ENCODE peak calls at places on chromosomes 5 and 9, in four cellular contexts. One of them, this sample, is unnamed.

GRCh38 chr5:125277494-125278154 is 531.2 kb upstream of the ZNF608 start:
- DNase-seq in neuronal stem cell: no peak
- DNase-seq in IMR-90: peak; percentile 94
- DNase-seq in mesenchymal stem cell: peak; percentile 67
- DNase-seq in this sample: peak; percentile 7

GRCh38 chr5:16577677-16578076 is 39.1 kb downstream of the RETREG1 start:
- DNase-seq in neuronal stem cell: no peak
- DNase-seq in IMR-90: no peak
- DNase-seq in mesenchymal stem cell: no peak
- DNase-seq in this sample: no peak

GRCh38 chr9:135241381-135242380 is 154.2 kb downstream of the OLFM1 start:
- DNase-seq in neuronal stem cell: no peak
- DNase-seq in IMR-90: no peak
- DNase-seq in mesenchymal stem cell: no peak
- DNase-seq in this sample: no peak

GRCh38 chr5:32507738-32508434 is 63.3 kb upstream of the ZFR start:
- DNase-seq in neuronal stem cell: no peak
- DNase-seq in IMR-90: peak; percentile 95
- DNase-seq in mesenchymal stem cell: no peak
- DNase-seq in this sample: peak; percentile 57

GRCh38 chr5:171705036-171705435 is 80.6 kb upstream of the SMIM23 start:
- DNase-seq in neuronal stem cell: no peak
- DNase-seq in IMR-90: no peak
- DNase-seq in mesenchymal stem cell: no peak
- DNase-seq in this sample: no peak

GRCh38 chr5:96091874-96092273 is 130.2 kb upstream of the ELL2 start:
- DNase-seq in neuronal stem cell: no peak
- DNase-seq in IMR-90: no peak
- DNase-seq in mesenchymal stem cell: no peak
- DNase-seq in this sample: no peak

GRCh38 chr9:2623866-2624682 is 2.5 kb downstream of the VLDLR start:
- DNase-seq in neuronal stem cell: no peak
- DNase-seq in IMR-90: no peak
- DNase-seq in mesenchymal stem cell: no peak
- DNase-seq in this sample: peak; percentile 44

GRCh38 chr5:72480836-72481235 is 26.4 kb downstream of the ZNF366 start:
- DNase-seq in neuronal stem cell: no peak
- DNase-seq in IMR-90: no peak
- DNase-seq in mesenchymal stem cell: no peak
- DNase-seq in this sample: no peak

GRCh38 chr9:124781967-124782660 is 5.2 kb downstream of the OLFML2A start:
- DNase-seq in neuronal stem cell: no peak
- DNase-seq in IMR-90: no peak
- DNase-seq in mesenchymal stem cell: no peak
- DNase-seq in this sample: no peak

GRCh38 chr9:124778575-124779367 is 1.8 kb downstream of the OLFML2A start:
- DNase-seq in neuronal stem cell: no peak
- DNase-seq in IMR-90: no peak
- DNase-seq in mesenchymal stem cell: no peak
- DNase-seq in this sample: no peak

GRCh38 chr9:124780757-124781151 is 3.8 kb downstream of the OLFML2A start:
- DNase-seq in neuronal stem cell: no peak
- DNase-seq in IMR-90: no peak
- DNase-seq in mesenchymal stem cell: no peak
- DNase-seq in this sample: no peak

GRCh38 chr9:124779368-124780059 is 2.6 kb downstream of the OLFML2A start:
- DNase-seq in neuronal stem cell: no peak
- DNase-seq in IMR-90: peak; percentile 98
- DNase-seq in mesenchymal stem cell: peak; percentile 88
- DNase-seq in this sample: no peak

DNA sequence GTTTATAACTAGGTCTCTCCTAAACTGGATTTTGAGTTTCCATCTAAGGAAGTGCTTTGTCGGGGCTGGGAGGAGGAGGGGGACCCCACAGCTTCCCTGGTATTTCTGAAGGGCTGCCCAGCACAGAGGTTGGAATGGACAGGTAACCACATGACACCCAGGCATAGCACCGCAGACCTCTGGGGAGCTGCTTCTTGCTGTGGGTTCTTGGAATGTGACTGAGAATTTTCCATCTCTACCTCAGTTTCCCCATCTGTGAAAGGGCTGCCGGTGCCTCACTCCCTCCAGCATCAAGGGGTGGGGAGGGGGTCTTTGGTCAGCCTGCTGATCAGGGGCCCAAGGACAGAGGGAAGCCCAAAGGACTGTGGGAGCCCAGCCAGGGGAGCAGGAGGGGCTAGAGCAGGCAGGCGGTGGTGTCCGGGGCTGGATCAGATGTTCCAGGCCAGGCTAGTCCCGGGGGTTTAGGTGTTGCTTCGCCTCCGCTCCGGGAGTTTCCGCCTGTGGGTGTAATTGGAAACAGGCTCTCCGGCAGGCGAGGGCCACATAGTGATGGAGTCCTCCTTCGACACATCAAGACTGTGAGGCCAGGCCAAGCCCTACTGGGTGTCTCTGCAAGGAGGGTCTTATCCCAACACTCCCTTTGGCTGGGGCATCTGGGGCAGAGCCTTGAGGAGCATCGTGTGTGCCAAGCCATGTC is 3.3 kb downstream of the OLFML2A start:
- DNase-seq in neuronal stem cell: no peak
- DNase-seq in IMR-90: no peak
- DNase-seq in mesenchymal stem cell: no peak
- DNase-seq in this sample: no peak
- H2AK5ac ChIP-seq in neuronal stem cell: peak overlapping the region; percentile 72
- H2AK5ac ChIP-seq in IMR-90: peak overlapping the region; percentile 96
- H2AK5ac ChIP-seq in mesenchymal stem cell: peak overlapping the region; percentile 52
- H2AK5ac ChIP-seq in this sample: peak overlapping the region; percentile 53

DNA sequence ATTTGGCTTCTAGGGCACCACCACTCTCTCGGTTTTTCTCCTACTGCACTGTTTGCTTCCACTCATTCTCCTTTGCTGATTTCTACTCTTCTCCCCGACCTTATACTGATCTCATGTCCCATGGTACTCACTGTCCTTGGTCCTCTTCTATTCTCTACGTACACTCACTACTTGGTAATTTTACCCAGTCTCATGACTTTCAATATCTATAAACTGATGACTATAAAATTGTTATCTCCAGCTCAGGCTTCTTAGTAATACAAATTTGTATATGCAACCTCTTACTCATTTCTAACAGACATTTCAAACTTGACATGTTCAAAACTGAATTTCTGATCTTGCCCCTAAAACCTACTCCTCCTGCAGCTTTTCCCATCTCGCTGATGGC is 4.1 kb downstream of the RAPGEF6 start:
- DNase-seq in neuronal stem cell: no peak
- DNase-seq in IMR-90: peak; percentile 56
- DNase-seq in mesenchymal stem cell: no peak
- DNase-seq in this sample: no peak
- H3K4me3 ChIP-seq in neuronal stem cell: no peak overlapping the region
- H3K4me3 ChIP-seq in IMR-90: no peak overlapping the region
- H3K4me3 ChIP-seq in mesenchymal stem cell: no peak overlapping the region
- H3K4me3 ChIP-seq in this sample: no peak overlapping the region

DNA sequence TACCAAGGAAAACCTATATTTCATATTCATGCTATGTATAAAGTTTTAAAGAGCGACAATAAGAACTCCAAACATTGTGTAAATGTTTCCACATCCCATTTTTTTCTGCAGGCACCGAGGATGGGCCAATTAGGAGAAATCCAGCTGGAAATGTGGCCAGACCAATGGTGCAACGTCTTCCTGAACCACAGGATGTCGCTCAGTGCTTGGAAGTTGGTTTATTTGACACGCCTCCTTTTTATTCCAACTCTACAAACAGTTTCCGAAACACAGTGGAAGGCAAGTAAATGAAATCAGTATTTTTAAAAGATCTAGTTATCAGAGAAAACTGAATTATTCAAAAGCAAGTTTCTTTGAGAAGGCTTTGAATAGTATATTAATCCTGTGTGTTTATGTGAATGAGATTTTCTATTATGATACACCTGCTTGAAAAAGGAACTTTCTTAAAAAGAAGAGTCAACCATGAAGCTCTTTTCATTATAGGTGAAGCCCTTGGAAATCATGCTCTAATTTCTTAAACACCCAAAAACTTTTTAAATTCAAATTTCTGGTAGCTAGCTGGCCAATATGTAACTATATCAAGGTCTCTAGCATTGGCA is 9.1 kb downstream of the TYRP1 start:
- DNase-seq in neuronal stem cell: peak; percentile 39
- DNase-seq in IMR-90: peak; percentile 70
- DNase-seq in mesenchymal stem cell: peak; percentile 87
- DNase-seq in this sample: no peak
- H3K14ac ChIP-seq in neuronal stem cell: no peak overlapping the region
- H3K14ac ChIP-seq in IMR-90: no peak overlapping the region
- H3K14ac ChIP-seq in mesenchymal stem cell: no peak overlapping the region
- H3K14ac ChIP-seq in this sample: no peak overlapping the region

GRCh38 chr5:178118345-178118744 is 5.0 kb downstream of the N4BP3 start:
- DNase-seq in neuronal stem cell: no peak
- DNase-seq in IMR-90: no peak
- DNase-seq in mesenchymal stem cell: no peak
- DNase-seq in this sample: no peak
- H2AK5ac ChIP-seq in neuronal stem cell: peak overlapping the region; percentile 92
- H2AK5ac ChIP-seq in IMR-90: no peak overlapping the region
- H2AK5ac ChIP-seq in mesenchymal stem cell: no peak overlapping the region
- H2AK5ac ChIP-seq in this sample: no peak overlapping the region

DNA sequence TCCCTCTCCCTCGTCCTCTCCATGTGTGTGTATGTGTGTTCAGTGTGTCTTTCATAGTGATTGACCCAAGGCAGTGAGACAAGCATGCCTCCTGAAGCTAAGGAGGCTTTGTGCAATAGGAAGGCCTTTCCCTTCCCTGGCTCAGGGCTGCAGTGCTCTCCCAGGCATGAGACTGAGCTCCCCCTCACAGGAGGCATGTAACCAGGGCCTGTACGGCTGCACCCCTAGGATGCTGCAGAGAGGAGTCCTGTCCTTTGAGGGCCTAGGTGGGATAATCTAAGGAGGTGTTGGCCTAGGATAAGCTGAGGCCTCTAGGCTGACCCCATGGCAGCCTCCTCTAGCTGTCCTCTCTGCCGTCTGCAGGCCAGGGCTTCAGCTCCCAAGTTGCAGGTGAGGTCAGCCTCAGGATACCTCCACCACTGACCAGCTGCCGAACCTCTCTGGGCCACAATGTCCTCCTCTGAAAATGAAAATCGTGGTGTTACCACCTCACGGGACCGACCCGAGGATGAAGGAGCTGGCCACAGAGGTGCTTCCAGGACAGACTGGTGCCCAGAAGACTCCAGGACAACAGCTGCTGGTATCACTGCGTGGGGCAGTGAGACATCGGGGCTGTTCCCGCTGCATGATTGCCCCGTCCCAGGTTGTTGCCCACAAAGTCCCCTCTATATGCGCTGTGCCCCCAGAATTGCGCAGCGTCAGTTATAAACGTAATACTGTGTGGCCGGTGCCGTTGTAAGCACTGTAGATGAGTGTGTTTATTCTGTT is 129.6 kb downstream of the BARX1 start:
- DNase-seq in neuronal stem cell: no peak
- DNase-seq in IMR-90: no peak
- DNase-seq in mesenchymal stem cell: no peak
- DNase-seq in this sample: no peak
- H3K4me3 ChIP-seq in neuronal stem cell: no peak overlapping the region
- H3K4me3 ChIP-seq in IMR-90: no peak overlapping the region
- H3K4me3 ChIP-seq in mesenchymal stem cell: no peak overlapping the region
- H3K4me3 ChIP-seq in this sample: no peak overlapping the region

GRCh38 chr9:89849096-89849495 is 244.3 kb downstream of the GADD45G start:
- DNase-seq in neuronal stem cell: no peak
- DNase-seq in IMR-90: no peak
- DNase-seq in mesenchymal stem cell: no peak
- DNase-seq in this sample: no peak
- H3K14ac ChIP-seq in neuronal stem cell: no peak overlapping the region
- H3K14ac ChIP-seq in IMR-90: no peak overlapping the region
- H3K14ac ChIP-seq in mesenchymal stem cell: peak overlapping the region; percentile 19
- H3K14ac ChIP-seq in this sample: no peak overlapping the region

DNA sequence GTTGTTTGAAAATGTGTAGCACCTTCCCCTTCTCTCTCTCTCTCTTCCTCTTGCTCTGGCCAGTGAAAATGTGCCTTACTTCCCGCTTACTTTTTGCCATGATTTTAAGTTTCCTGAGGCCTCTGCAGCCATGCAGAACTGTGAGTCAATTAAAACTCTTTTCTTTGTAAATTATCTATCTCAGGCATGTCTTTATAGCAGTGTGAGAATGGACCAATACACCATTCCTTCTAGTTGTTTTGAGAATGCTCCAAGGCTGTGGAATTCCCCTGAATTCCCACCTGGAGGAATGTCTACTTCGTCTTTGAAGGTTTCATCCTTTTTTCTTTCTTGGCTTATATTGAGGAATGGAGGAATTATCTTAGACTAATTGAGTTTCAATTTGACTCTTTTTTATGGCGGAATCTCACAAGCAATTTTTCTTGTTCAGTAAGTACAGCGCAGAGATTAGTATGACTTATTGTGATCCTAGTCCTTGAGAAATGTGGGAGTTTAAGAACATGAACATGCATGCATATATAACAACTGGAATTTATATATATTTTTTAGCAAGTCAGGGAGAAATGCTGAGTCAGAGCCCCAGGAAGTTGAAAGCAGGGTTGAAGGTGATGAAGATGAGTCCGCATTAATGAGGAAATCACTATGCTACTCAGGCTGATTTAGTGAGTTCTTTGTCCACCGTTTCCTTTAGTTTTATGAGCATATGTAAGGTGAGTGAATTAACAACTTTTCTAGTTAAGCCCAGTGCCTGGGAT is 488.1 kb upstream of the ADAMTS16 start:
- DNase-seq in neuronal stem cell: no peak
- DNase-seq in IMR-90: no peak
- DNase-seq in mesenchymal stem cell: no peak
- DNase-seq in this sample: no peak
- H2AK5ac ChIP-seq in neuronal stem cell: no peak overlapping the region
- H2AK5ac ChIP-seq in IMR-90: no peak overlapping the region
- H2AK5ac ChIP-seq in mesenchymal stem cell: no peak overlapping the region
- H2AK5ac ChIP-seq in this sample: no peak overlapping the region

GRCh38 chr5:159021360-159022177 is 78.1 kb downstream of the EBF1 start:
- DNase-seq in neuronal stem cell: no peak
- DNase-seq in IMR-90: peak; percentile 49
- DNase-seq in mesenchymal stem cell: peak; percentile 82
- DNase-seq in this sample: no peak
- H3K4me3 ChIP-seq in neuronal stem cell: no peak overlapping the region
- H3K4me3 ChIP-seq in IMR-90: peak overlapping the region; percentile 9
- H3K4me3 ChIP-seq in mesenchymal stem cell: peak overlapping the region; percentile 57
- H3K4me3 ChIP-seq in this sample: no peak overlapping the region

DNA sequence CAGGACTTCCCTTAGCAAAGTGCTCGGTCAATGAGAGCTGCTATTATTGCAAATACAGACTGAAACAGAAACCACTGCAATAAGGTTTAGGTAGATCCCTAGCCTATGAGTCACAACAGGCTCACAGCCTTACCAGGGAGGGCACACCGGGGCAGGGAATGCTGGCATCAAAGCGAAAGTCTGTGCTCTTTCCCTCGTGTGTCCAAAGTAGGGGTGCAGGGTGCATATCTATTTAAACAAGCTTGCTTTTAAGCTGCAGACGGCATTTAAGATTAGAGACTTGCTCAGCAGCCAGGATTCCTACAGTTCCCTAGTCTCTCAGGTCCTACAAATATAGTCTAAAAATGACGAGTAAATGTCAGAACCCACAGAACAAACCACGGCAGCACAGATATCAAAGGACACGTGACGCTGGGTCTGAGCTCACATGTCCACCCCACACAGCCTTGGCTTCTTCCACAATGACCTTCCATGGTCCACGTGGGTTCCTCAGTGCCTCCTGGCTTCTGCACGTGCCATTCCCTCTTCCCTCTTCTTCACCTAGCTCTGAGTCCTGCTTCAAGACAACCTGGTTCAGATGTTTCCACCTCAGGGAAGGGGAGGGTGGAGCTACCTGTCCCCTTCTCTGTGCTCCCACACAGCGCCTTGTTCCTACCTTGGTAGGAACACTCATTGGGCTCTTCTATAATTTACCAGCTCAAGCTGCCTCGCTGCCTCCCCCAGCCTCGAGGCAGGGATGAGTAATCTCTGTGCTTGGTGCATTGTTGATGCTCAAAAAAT is 193.2 kb downstream of the MAPKAP1 start:
- DNase-seq in neuronal stem cell: no peak
- DNase-seq in IMR-90: peak; percentile 81
- DNase-seq in mesenchymal stem cell: peak; percentile 86
- DNase-seq in this sample: peak; percentile 38
- H3K14ac ChIP-seq in neuronal stem cell: no peak overlapping the region
- H3K14ac ChIP-seq in IMR-90: peak overlapping the region; percentile 69
- H3K14ac ChIP-seq in mesenchymal stem cell: peak overlapping the region; percentile 10
- H3K14ac ChIP-seq in this sample: peak overlapping the region; percentile 11

This sample was measured in trophoblast cell.